ENCODE peak calls at places on chromosomes 7 and 10, in seven cellular contexts. X is AG09319, S is AG09309, U is sigmoid colon, B is cardiac muscle cell, Y is osteocyte, Q is transverse colon. P is an unnamed sample.

GRCh38 chr7:118311121-118311803 is 86.8 kb downstream of the ANKRD7 start:
- DNase-seq in X (no peak), S (no peak), U (no peak), B (no peak), Y (no peak), Q (no peak), P (no peak)

GRCh38 chr10:132690401-132690800 is 95.5 kb downstream of the NKX6-2 start:
- DNase-seq in X (no peak), S (no peak), U (peak), B (no peak), Y (no peak), Q (no peak), P (no peak)

GRCh38 chr10:100718197-100718742 is 27.1 kb upstream of the PAX2 start:
- DNase-seq in X (no peak), S (no peak), U (peak), B (no peak), Y (no peak), Q (no peak), P (no peak)

GRCh38 chr10:75622503-75622902 is 191.1 kb downstream of the LRMDA start:
- DNase-seq in X (no peak), S (no peak), U (no peak), B (no peak), Y (no peak), Q (no peak), P (no peak)

GRCh38 chr10:2980116-2980515 is 87.2 kb upstream of the PFKP start:
- DNase-seq in X (no peak), S (no peak), U (no peak), B (no peak), Y (no peak), Q (no peak), P (no peak)

GRCh38 chr7:133746847-133747246 is 380.3 kb upstream of the LRGUK start:
- DNase-seq in X (no peak), S (no peak), U (no peak), B (no peak), Y (no peak), Q (no peak), P (no peak)

GRCh38 chr10:29245476-29245875 is 43.4 kb upstream of the LYZL1 start:
- DNase-seq in X (no peak), S (no peak), U (no peak), B (no peak), Y (peak), Q (no peak), P (no peak)

GRCh38 chr10:87092861-87093460 is 1.7 kb downstream of the GLUD1 start:
- DNase-seq in X (no peak), S (no peak), U (no peak), B (peak), Y (no peak), Q (peak), P (no peak)

GRCh38 chr7:5488286-5488878 is 64.7 kb upstream of the TNRC18 start:
- DNase-seq in X (no peak), S (no peak), U (no peak), B (no peak), Y (no peak), Q (no peak), P (no peak)

GRCh38 chr10:103193820-103194529 is 903 bp upstream of the NT5C2 start:
- DNase-seq in X (peak), S (no peak), U (no peak), B (no peak), Y (no peak), Q (no peak), P (no peak)

GRCh38 chr10:69634759-69635425 is 4.8 kb downstream of the FAM241B start:
- DNase-seq in X (no peak), S (no peak), U (no peak), B (no peak), Y (peak), Q (no peak), P (no peak)

GRCh38 chr7:85186083-85186520 is 754 bp downstream of the SEMA3D start:
- DNase-seq in X (no peak), S (no peak), U (peak), B (peak), Y (peak), Q (peak), P (peak)

GRCh38 chr10:69863580-69863979 is 61.9 kb downstream of the COL13A1 start:
- DNase-seq in X (no peak), S (no peak), U (no peak), B (no peak), Y (no peak), Q (no peak), P (no peak)

GRCh38 chr10:79559726-79560125 is 481 bp downstream of the SFTPA2 start:
- DNase-seq in X (no peak), S (no peak), U (no peak), B (no peak), Y (no peak), Q (no peak), P (no peak)

GRCh38 chr7:98840604-98841508 is 29.0 kb downstream of the TMEM130 start:
- DNase-seq in X (no peak), S (no peak), U (no peak), B (no peak), Y (no peak), Q (no peak), P (no peak)

GRCh38 chr7:129917934-129918333 is 34.8 kb downstream of the UBE2H start:
- DNase-seq in X (no peak), S (no peak), U (no peak), B (peak), Y (no peak), Q (no peak), P (no peak)

GRCh38 chr7:43076606-43077005 is 35.8 kb upstream of the HECW1 start:
- DNase-seq in X (no peak), S (no peak), U (no peak), B (no peak), Y (no peak), Q (no peak), P (no peak)

GRCh38 chr10:95229724-95230627 is 35.9 kb downstream of the ACSM6 start:
- DNase-seq in X (peak), S (peak), U (no peak), B (no peak), Y (no peak), Q (no peak), P (no peak)

GRCh38 chr7:81416648-81417047 is 353.2 kb downstream of the HGF start:
- DNase-seq in X (no peak), S (no peak), U (no peak), B (no peak), Y (no peak), Q (no peak), P (no peak)

GRCh38 chr7:103569621-103570305 is 123.8 kb upstream of the SLC26A5 start:
- DNase-seq in X (no peak), S (no peak), U (no peak), B (peak), Y (no peak), Q (no peak), P (no peak)

GRCh38 chr10:123792579-123792978 is 99.0 kb downstream of the CPXM2 start:
- DNase-seq in X (no peak), S (no peak), U (no peak), B (no peak), Y (peak), Q (no peak), P (no peak)

GRCh38 chr10:83806716-83807115 is 332.6 kb upstream of the GHITM start:
- DNase-seq in X (no peak), S (no peak), U (no peak), B (no peak), Y (no peak), Q (no peak), P (no peak)

GRCh38 chr10:29646238-29646902 is 11.6 kb upstream of the SVIL start:
- DNase-seq in X (peak), S (peak), U (peak), B (no peak), Y (peak), Q (no peak), P (no peak)

GRCh38 chr7:39645482-39646407 is 22.4 kb downstream of the RALA start:
- DNase-seq in X (no peak), S (no peak), U (no peak), B (no peak), Y (no peak), Q (no peak), P (no peak)

GRCh38 chr7:35971133-35971995 is 170.5 kb downstream of the SEPTIN7 start:
- DNase-seq in X (no peak), S (no peak), U (no peak), B (no peak), Y (no peak), Q (no peak), P (no peak)
- TF ChIP-seq CTCF in X (no peak), S (no peak), U (no peak), B (peak), Y (no peak), Q (no peak), P (no peak)

GRCh38 chr7:47195641-47196040 is 386.3 kb downstream of the TNS3 start:
- DNase-seq in X (no peak), S (no peak), U (no peak), B (no peak), Y (peak), Q (no peak), P (peak)
- TF ChIP-seq CTCF in X (no peak), S (peak), U (no peak), B (peak), Y (no peak), Q (no peak), P (peak)

GRCh38 chr7:32163141-32163806 is 93.1 kb upstream of the PDE1C start:
- DNase-seq in X (peak), S (peak), U (peak), B (no peak), Y (no peak), Q (peak), P (no peak)
- TF ChIP-seq CTCF in X (no peak), S (no peak), U (no peak), B (no peak), Y (peak), Q (no peak), P (no peak)

GRCh38 chr7:151309306-151309705 is 32.3 kb upstream of the NUB1 start:
- DNase-seq in X (no peak), S (peak), U (no peak), B (no peak), Y (peak), Q (no peak), P (no peak)

GRCh38 chr7:151312356-151312755 is 29.3 kb upstream of the NUB1 start:
- DNase-seq in X (no peak), S (no peak), U (no peak), B (no peak), Y (no peak), Q (no peak), P (no peak)

GRCh38 chr7:151308791-151309190 is 32.8 kb upstream of the NUB1 start:
- DNase-seq in X (no peak), S (no peak), U (no peak), B (no peak), Y (peak), Q (no peak), P (no peak)

GRCh38 chr7:151311294-151311864 is 30.2 kb upstream of the NUB1 start:
- DNase-seq in X (no peak), S (no peak), U (no peak), B (no peak), Y (no peak), Q (no peak), P (peak)

GRCh38 chr7:151310578-151310977 is 31.0 kb upstream of the NUB1 start:
- DNase-seq in X (no peak), S (no peak), U (no peak), B (peak), Y (peak), Q (no peak), P (no peak)
- TF ChIP-seq CTCF in X (peak), S (peak), U (peak), B (peak), Y (peak), Q (peak), P (peak)